ENCODE peak calls at places on chromosomes 11 and 22, in nine cellular contexts. One of them, this sample, is unnamed.

GRCh38 chr11:92473736-92474135 is 249.1 kb downstream of the FAT3 start:
- DNase-seq in HFFc6: no peak
- DNase-seq in Caco-2: no peak
- DNase-seq in A549: no peak
- DNase-seq in HCT116: no peak
- DNase-seq in foreskin fibroblast: no peak
- DNase-seq in HL-60: no peak
- DNase-seq in cardiac muscle cell: no peak
- DNase-seq in RWPE1: peak
- DNase-seq in this sample: no peak

GRCh38 chr11:100876826-100877545 is 189.9 kb downstream of the ARHGAP42 start:
- DNase-seq in HFFc6: peak
- DNase-seq in Caco-2: no peak
- DNase-seq in A549: no peak
- DNase-seq in HCT116: no peak
- DNase-seq in foreskin fibroblast: peak
- DNase-seq in HL-60: no peak
- DNase-seq in cardiac muscle cell: no peak
- DNase-seq in RWPE1: peak
- DNase-seq in this sample: no peak

GRCh38 chr11:34929794-34930763 is 13.7 kb downstream of the PDHX start:
- DNase-seq in HFFc6: no peak
- DNase-seq in Caco-2: peak
- DNase-seq in A549: no peak
- DNase-seq in HCT116: no peak
- DNase-seq in foreskin fibroblast: no peak
- DNase-seq in HL-60: no peak
- DNase-seq in cardiac muscle cell: no peak
- DNase-seq in RWPE1: no peak
- DNase-seq in this sample: no peak

GRCh38 chr22:39522567-39523300 is 2.4 kb downstream of the ATF4 start:
- DNase-seq in HFFc6: peak
- DNase-seq in Caco-2: no peak
- DNase-seq in A549: peak
- DNase-seq in HCT116: no peak
- DNase-seq in foreskin fibroblast: peak
- DNase-seq in HL-60: peak
- DNase-seq in cardiac muscle cell: peak
- DNase-seq in RWPE1: peak
- DNase-seq in this sample: no peak

GRCh38 chr11:124510279-124510678 is 33.2 kb downstream of the OR8B12 start:
- DNase-seq in HFFc6: no peak
- DNase-seq in Caco-2: no peak
- DNase-seq in A549: no peak
- DNase-seq in HCT116: no peak
- DNase-seq in foreskin fibroblast: no peak
- DNase-seq in HL-60: no peak
- DNase-seq in cardiac muscle cell: no peak
- DNase-seq in RWPE1: no peak
- DNase-seq in this sample: no peak

GRCh38 chr22:30649430-30650007 is 13.9 kb downstream of the SLC35E4 start:
- DNase-seq in HFFc6: peak
- DNase-seq in Caco-2: no peak
- DNase-seq in A549: no peak
- DNase-seq in HCT116: peak
- DNase-seq in foreskin fibroblast: peak
- DNase-seq in HL-60: peak
- DNase-seq in cardiac muscle cell: no peak
- DNase-seq in RWPE1: peak
- DNase-seq in this sample: no peak

GRCh38 chr11:92978226-92979111 is 9.0 kb downstream of the MTNR1B start:
- DNase-seq in HFFc6: peak
- DNase-seq in Caco-2: no peak
- DNase-seq in A549: no peak
- DNase-seq in HCT116: no peak
- DNase-seq in foreskin fibroblast: no peak
- DNase-seq in HL-60: no peak
- DNase-seq in cardiac muscle cell: no peak
- DNase-seq in RWPE1: no peak
- DNase-seq in this sample: no peak

GRCh38 chr11:93969925-93970922 is 50.9 kb upstream of the HEPHL1 start:
- DNase-seq in HFFc6: no peak
- DNase-seq in Caco-2: no peak
- DNase-seq in A549: no peak
- DNase-seq in HCT116: no peak
- DNase-seq in foreskin fibroblast: no peak
- DNase-seq in HL-60: no peak
- DNase-seq in cardiac muscle cell: no peak
- DNase-seq in RWPE1: no peak
- DNase-seq in this sample: no peak

GRCh38 chr11:63920126-63920869 is 3.3 kb upstream of the RCOR2 start:
- DNase-seq in HFFc6: no peak
- DNase-seq in Caco-2: no peak
- DNase-seq in A549: no peak
- DNase-seq in HCT116: no peak
- DNase-seq in foreskin fibroblast: no peak
- DNase-seq in HL-60: no peak
- DNase-seq in cardiac muscle cell: peak
- DNase-seq in RWPE1: no peak
- DNase-seq in this sample: peak

GRCh38 chr22:36873614-36874308 is 13.0 kb downstream of the NCF4 start:
- DNase-seq in HFFc6: peak
- DNase-seq in Caco-2: peak
- DNase-seq in A549: peak
- DNase-seq in HCT116: peak
- DNase-seq in foreskin fibroblast: peak
- DNase-seq in HL-60: peak
- DNase-seq in cardiac muscle cell: peak
- DNase-seq in RWPE1: peak
- DNase-seq in this sample: no peak

GRCh38 chr11:20444537-20444936 is 57.0 kb downstream of the PRMT3 start:
- DNase-seq in HFFc6: no peak
- DNase-seq in Caco-2: no peak
- DNase-seq in A549: no peak
- DNase-seq in HCT116: no peak
- DNase-seq in foreskin fibroblast: no peak
- DNase-seq in HL-60: no peak
- DNase-seq in cardiac muscle cell: no peak
- DNase-seq in RWPE1: no peak
- DNase-seq in this sample: no peak

GRCh38 chr11:9330387-9331384 is 16.3 kb upstream of the TMEM41B start:
- DNase-seq in HFFc6: peak
- DNase-seq in Caco-2: no peak
- DNase-seq in A549: no peak
- DNase-seq in HCT116: no peak
- DNase-seq in foreskin fibroblast: peak
- DNase-seq in HL-60: no peak
- DNase-seq in cardiac muscle cell: no peak
- DNase-seq in RWPE1: peak
- DNase-seq in this sample: no peak

GRCh38 chr11:116376547-116376946 is 396.2 kb downstream of the BUD13 start:
- DNase-seq in HFFc6: no peak
- DNase-seq in Caco-2: peak
- DNase-seq in A549: no peak
- DNase-seq in HCT116: no peak
- DNase-seq in foreskin fibroblast: no peak
- DNase-seq in HL-60: no peak
- DNase-seq in cardiac muscle cell: peak
- DNase-seq in RWPE1: no peak
- DNase-seq in this sample: no peak

GRCh38 chr11:62394825-62395538 is 23.9 kb upstream of the SCGB1A1 start:
- DNase-seq in HFFc6: peak
- DNase-seq in Caco-2: peak
- DNase-seq in A549: peak
- DNase-seq in HCT116: peak
- DNase-seq in foreskin fibroblast: peak
- DNase-seq in HL-60: peak
- DNase-seq in cardiac muscle cell: peak
- DNase-seq in RWPE1: peak
- DNase-seq in this sample: peak

GRCh38 chr22:49431559-49431958 is 396.1 kb downstream of the BRD1 start:
- DNase-seq in HFFc6: no peak
- DNase-seq in Caco-2: no peak
- DNase-seq in A549: no peak
- DNase-seq in HCT116: no peak
- DNase-seq in foreskin fibroblast: no peak
- DNase-seq in HL-60: no peak
- DNase-seq in cardiac muscle cell: no peak
- DNase-seq in RWPE1: no peak
- DNase-seq in this sample: no peak

GRCh38 chr11:89458646-89459045 is 32.5 kb downstream of the NOX4 start:
- DNase-seq in HFFc6: no peak
- DNase-seq in Caco-2: no peak
- DNase-seq in A549: no peak
- DNase-seq in HCT116: no peak
- DNase-seq in foreskin fibroblast: no peak
- DNase-seq in HL-60: no peak
- DNase-seq in cardiac muscle cell: no peak
- DNase-seq in RWPE1: no peak
- DNase-seq in this sample: no peak

GRCh38 chr22:44668190-44668885 is 33.7 kb upstream of the PRR5 start:
- DNase-seq in HFFc6: no peak
- DNase-seq in Caco-2: peak
- DNase-seq in A549: no peak
- DNase-seq in HCT116: no peak
- DNase-seq in foreskin fibroblast: no peak
- DNase-seq in HL-60: no peak
- DNase-seq in cardiac muscle cell: peak
- DNase-seq in RWPE1: no peak
- DNase-seq in this sample: no peak

GRCh38 chr11:126100681-126101080 is 38.0 kb upstream of the CDON start:
- DNase-seq in HFFc6: no peak
- DNase-seq in Caco-2: no peak
- DNase-seq in A549: no peak
- DNase-seq in HCT116: no peak
- DNase-seq in foreskin fibroblast: no peak
- DNase-seq in HL-60: no peak
- DNase-seq in cardiac muscle cell: no peak
- DNase-seq in RWPE1: no peak
- DNase-seq in this sample: no peak

GRCh38 chr11:126103150-126103549 is 40.5 kb upstream of the CDON start:
- DNase-seq in HFFc6: no peak
- DNase-seq in Caco-2: no peak
- DNase-seq in A549: no peak
- DNase-seq in HCT116: no peak
- DNase-seq in foreskin fibroblast: no peak
- DNase-seq in HL-60: no peak
- DNase-seq in cardiac muscle cell: no peak
- DNase-seq in RWPE1: no peak
- DNase-seq in this sample: no peak

GRCh38 chr11:126102436-126102894 is 39.8 kb upstream of the CDON start:
- DNase-seq in HFFc6: no peak
- DNase-seq in Caco-2: no peak
- DNase-seq in A549: no peak
- DNase-seq in HCT116: no peak
- DNase-seq in foreskin fibroblast: no peak
- DNase-seq in HL-60: no peak
- DNase-seq in cardiac muscle cell: peak
- DNase-seq in RWPE1: no peak
- DNase-seq in this sample: no peak

GRCh38 chr11:126101930-126102283 is 39.2 kb upstream of the CDON start:
- DNase-seq in HFFc6: no peak
- DNase-seq in Caco-2: no peak
- DNase-seq in A549: no peak
- DNase-seq in HCT116: no peak
- DNase-seq in foreskin fibroblast: no peak
- DNase-seq in HL-60: no peak
- DNase-seq in cardiac muscle cell: no peak
- DNase-seq in RWPE1: no peak
- DNase-seq in this sample: no peak

GRCh38 chr11:126101241-126101929 is 38.7 kb upstream of the CDON start:
- DNase-seq in HFFc6: no peak
- DNase-seq in Caco-2: no peak
- DNase-seq in A549: no peak
- DNase-seq in HCT116: no peak
- DNase-seq in foreskin fibroblast: no peak
- DNase-seq in HL-60: no peak
- DNase-seq in cardiac muscle cell: no peak
- DNase-seq in RWPE1: no peak
- DNase-seq in this sample: no peak
- TF ChIP-seq CTCF in HFFc6: no peak
- TF ChIP-seq CTCF in Caco-2: no peak
- TF ChIP-seq CTCF in A549: no peak
- TF ChIP-seq CTCF in HCT116: no peak
- TF ChIP-seq CTCF in foreskin fibroblast: no peak
- TF ChIP-seq CTCF in HL-60: no peak
- TF ChIP-seq CTCF in cardiac muscle cell: no peak
- TF ChIP-seq CTCF in RWPE1: no peak
- TF ChIP-seq CTCF in this sample: no peak

GRCh38 chr22:21034989-21035388 is 2.6 kb upstream of the SLC7A4 start:
- DNase-seq in HFFc6: no peak
- DNase-seq in Caco-2: no peak
- DNase-seq in A549: no peak
- DNase-seq in HCT116: no peak
- DNase-seq in foreskin fibroblast: no peak
- DNase-seq in HL-60: no peak
- DNase-seq in cardiac muscle cell: no peak
- DNase-seq in RWPE1: no peak
- DNase-seq in this sample: no peak
- TF ChIP-seq CTCF in HFFc6: no peak
- TF ChIP-seq CTCF in Caco-2: no peak
- TF ChIP-seq CTCF in A549: no peak
- TF ChIP-seq CTCF in HCT116: no peak
- TF ChIP-seq CTCF in foreskin fibroblast: no peak
- TF ChIP-seq CTCF in HL-60: no peak
- TF ChIP-seq CTCF in cardiac muscle cell: no peak
- TF ChIP-seq CTCF in RWPE1: no peak
- TF ChIP-seq CTCF in this sample: no peak

GRCh38 chr22:29320546-29320945 is 5.0 kb upstream of the RASL10A start:
- DNase-seq in HFFc6: no peak
- DNase-seq in Caco-2: no peak
- DNase-seq in A549: no peak
- DNase-seq in HCT116: no peak
- DNase-seq in foreskin fibroblast: no peak
- DNase-seq in HL-60: no peak
- DNase-seq in cardiac muscle cell: no peak
- DNase-seq in RWPE1: no peak
- DNase-seq in this sample: no peak
- TF ChIP-seq CTCF in HFFc6: peak
- TF ChIP-seq CTCF in Caco-2: no peak
- TF ChIP-seq CTCF in A549: peak
- TF ChIP-seq CTCF in HCT116: peak
- TF ChIP-seq CTCF in foreskin fibroblast: no peak
- TF ChIP-seq CTCF in HL-60: no peak
- TF ChIP-seq CTCF in cardiac muscle cell: peak
- TF ChIP-seq CTCF in RWPE1: peak
- TF ChIP-seq CTCF in this sample: peak

GRCh38 chr22:18113680-18114394 is 3.2 kb downstream of the TUBA8 start:
- DNase-seq in HFFc6: no peak
- DNase-seq in Caco-2: no peak
- DNase-seq in A549: no peak
- DNase-seq in HCT116: no peak
- DNase-seq in foreskin fibroblast: no peak
- DNase-seq in HL-60: peak
- DNase-seq in cardiac muscle cell: no peak
- DNase-seq in RWPE1: no peak
- DNase-seq in this sample: no peak
- TF ChIP-seq CTCF in HFFc6: no peak
- TF ChIP-seq CTCF in Caco-2: no peak
- TF ChIP-seq CTCF in A549: no peak
- TF ChIP-seq CTCF in HCT116: no peak
- TF ChIP-seq CTCF in foreskin fibroblast: no peak
- TF ChIP-seq CTCF in HL-60: no peak
- TF ChIP-seq CTCF in cardiac muscle cell: no peak
- TF ChIP-seq CTCF in RWPE1: no peak
- TF ChIP-seq CTCF in this sample: no peak

This sample was measured in neural crest cell.